ENCODE peak calls at places on chromosomes 6 and 20, in four cellular contexts. V is activated CD4-positive, alpha-beta T cell treated with anti-CD3 and anti-CD28 coated beads, Interleukin-2, amount 10 ng/mL, durations not matched to agents 7 days and 5 days; W is AML-193; S is PC-3. F is an unnamed sample.
A peak's percentile ranks its signal among the peaks of the same experiment; 100 is the strongest.

GRCh38 chr6:28988536-28989415 is 16.3 kb downstream of the ZNF311 start:
- DNase-seq in V (peak; percentile 69), S (no peak), W (no peak), F (peak; percentile 27)

GRCh38 chr6:3489032-3489757 is 32.3 kb upstream of the SLC22A23 start:
- DNase-seq in V (no peak), S (peak; percentile 25), W (no peak), F (peak; percentile 41)

GRCh38 chr20:20732641-20733040 is 20.2 kb upstream of the RALGAPA2 start:
- DNase-seq in W (no peak), V (no peak), S (no peak), F (peak; percentile 55)

GRCh38 chr6:161418458-161418945 is 144.6 kb upstream of the AGPAT4 start:
- DNase-seq in V (peak; percentile 58), S (peak; percentile 83), W (peak; percentile 53), F (peak; percentile 69)

GRCh38 chr20:5073154-5074049 is 46.4 kb downstream of the PCNA start:
- DNase-seq in W (peak; percentile 78), S (peak; percentile 98), V (no peak), F (peak; percentile 73)

GRCh38 chr20:63100926-63101699 is 94.3 kb upstream of the BHLHE23 start:
- DNase-seq in V (no peak), W (no peak), S (no peak), F (no peak)

GRCh38 chr6:145865175-145865574 is 50.6 kb upstream of the FBXO30 start:
- DNase-seq in V (no peak), S (no peak), W (no peak), F (no peak)

GRCh38 chr6:136647363-136647763 is 97.1 kb upstream of the MAP7 start:
- DNase-seq in V (peak; percentile 50), W (no peak), S (no peak), F (peak; percentile 66)

GRCh38 chr20:813386-813785 is 20.1 kb upstream of the FAM110A start:
- DNase-seq in W (no peak), S (no peak), V (no peak), F (no peak)

GRCh38 chr6:123830110-123830509 is 26.4 kb downstream of the NKAIN2 start:
- DNase-seq in W (no peak), S (no peak), V (no peak), F (no peak)

GRCh38 chr6:30259140-30260035 is 46.2 kb upstream of the TRIM26 start:
- DNase-seq in V (peak; percentile 76), W (peak; percentile 15), S (peak; percentile 83), F (peak; percentile 85)

GRCh38 chr6:52839124-52840055 is 1.2 kb downstream of the GSTA5 start:
- DNase-seq in S (peak; percentile 87), W (peak; percentile 48), V (peak; percentile 59), F (peak; percentile 77)

GRCh38 chr6:35736293-35736894 is 438 bp upstream of the ARMC12 start:
- DNase-seq in W (peak; percentile 64), S (peak; percentile 81), V (peak; percentile 90), F (peak; percentile 49)

GRCh38 chr6:42217523-42218367 is at the start of gene MRPS10:
- DNase-seq in W (peak; percentile 98), V (peak; percentile 94), S (peak; percentile 95), F (peak; percentile 85)

GRCh38 chr6:37077459-37078296 is 72.2 kb downstream of the FGD2 start:
- DNase-seq in S (no peak), W (no peak), V (no peak), F (peak; percentile 54)

GRCh38 chr6:167661456-167662103 is 165.1 kb upstream of the AFDN start:
- DNase-seq in V (no peak), W (no peak), S (no peak), F (no peak)

F was measured in bronchial epithelial cell.